ENCODE peak calls at places on chromosomes 11 and 22, in four cellular contexts. S is T-helper 2 cell treated with Interferon-gamma antibody and Interleukin-4, amounts not matched to agents 5 μg/mL and 100 μg/mL, for 36 hours; Q is astrocyte of the spinal cord; T is EL. K is an unnamed sample.

GRCh38 chr22:45318558-45319318 is 9.0 kb downstream of the FAM118A start:
- DNase-seq in S (peak; percentile 32), Q (no peak), T (no peak), K (peak; percentile 46)

GRCh38 chr11:69156673-69157155 is 979 bp downstream of the SMIM38 start:
- DNase-seq in S (no peak), Q (no peak), T (peak; percentile 31), K (no peak)

GRCh38 chr11:4093519-4094347 is 866 bp upstream of the RRM1 start:
- DNase-seq in S (no peak), Q (no peak), T (no peak), K (no peak)

GRCh38 chr22:26756675-26757293 is 99.4 kb downstream of the MIAT start:
- DNase-seq in S (peak; percentile 54), Q (peak; percentile 48), T (peak; percentile 48), K (no peak)

GRCh38 chr11:65791719-65792213 is 4.9 kb downstream of the OVOL1 start:
- DNase-seq in S (peak; percentile 83), Q (no peak), T (peak; percentile 23), K (peak; percentile 73)

GRCh38 chr11:123184531-123184930 is 10.5 kb downstream of the CLMP start:
- DNase-seq in S (no peak), Q (no peak), T (no peak), K (no peak)

GRCh38 chr22:30079952-30080533 is at the start of gene HORMAD2:
- DNase-seq in S (no peak), Q (peak; percentile 64), T (no peak), K (no peak)

GRCh38 chr11:26420331-26420730 is 88.4 kb downstream of the ANO3 start:
- DNase-seq in S (no peak), Q (no peak), T (no peak), K (no peak)

GRCh38 chr11:32006799-32007388 is 84.0 kb upstream of the RCN1 start:
- DNase-seq in S (no peak), Q (peak; percentile 59), T (peak; percentile 65), K (peak; percentile 11)

GRCh38 chr11:66188580-66188979 is 79.9 kb upstream of the RAB1B start:
- DNase-seq in S (no peak), Q (peak; percentile 68), T (peak; percentile 72), K (no peak)

GRCh38 chr11:89220684-89221339 is 43.1 kb downstream of the TYR start:
- DNase-seq in S (no peak), Q (no peak), T (no peak), K (no peak)

K was measured in GM12878.